ENCODE peak calls at places on chromosomes 11 and 22, in seven cellular contexts. G is NCI-H2081 treated with DMSO at 0.1 percent for 48 hours; D is GM23248; P is fibroblast of villous mesenchyme; R is Right ventricle myocardium inferior; L is LNCaP clone FGC; M is stimulated activated CD4-positive, alpha-beta T cell treated with anti-CD3 and anti-CD28 coated beads, Interleukin-1b, Interleukin-23, amount 100 ng/mL, for 1 hour. C is an unnamed sample.

GRCh38 chr11:19874241-19874640 is 161.6 kb downstream of the NAV2 start:
- DNase-seq in G (no peak), D (no peak), P (no peak), R (no peak), L (no peak), M (no peak), C (no peak)

GRCh38 chr11:27934830-27935145 is 173.2 kb downstream of the KIF18A start:
- DNase-seq in G (no peak), D (peak; percentile 96), P (peak; percentile 89), R (no peak), L (no peak), M (no peak), C (no peak)

GRCh38 chr11:85485902-85486301 is 141.2 kb downstream of the DLG2 start:
- DNase-seq in G (no peak), D (no peak), P (no peak), R (no peak), L (no peak), M (no peak), C (no peak)

GRCh38 chr11:134864233-134864967 is 452.4 kb upstream of the B3GAT1 start:
- DNase-seq in G (no peak), D (no peak), P (no peak), R (no peak), L (no peak), M (no peak), C (no peak)

GRCh38 chr11:34665077-34665835 is 44.4 kb downstream of the EHF start:
- DNase-seq in G (no peak), D (no peak), P (no peak), R (no peak), L (peak; percentile 58), M (no peak), C (no peak)

GRCh38 chr11:9703280-9703679 is 39.4 kb downstream of the SWAP70 start:
- DNase-seq in G (no peak), D (no peak), P (no peak), R (no peak), L (no peak), M (no peak), C (no peak)

GRCh38 chr22:30908051-30908461 is 60.5 kb downstream of the MORC2 start:
- DNase-seq in G (no peak), D (no peak), P (no peak), R (no peak), L (no peak), M (no peak), C (no peak)

GRCh38 chr11:33804471-33804870 is 30.2 kb upstream of the FBXO3 start:
- DNase-seq in G (no peak), D (no peak), P (no peak), R (no peak), L (peak; percentile 74), M (no peak), C (peak; percentile 13)

GRCh38 chr22:36409911-36410756 is 22.4 kb upstream of the MYH9 start:
- DNase-seq in G (peak; percentile 87), D (no peak), P (peak; percentile 60), R (peak; percentile 84), L (peak; percentile 99), M (peak; percentile 21), C (peak; percentile 98)

GRCh38 chr11:115631609-115632008 is 127.4 kb upstream of the CADM1 start:
- DNase-seq in G (no peak), D (no peak), P (no peak), R (no peak), L (no peak), M (no peak), C (no peak)

GRCh38 chr11:57324154-57324885 is 432 bp downstream of the TNKS1BP1 start:
- DNase-seq in G (no peak), D (peak; percentile 73), P (peak; percentile 65), R (no peak), L (no peak), M (no peak), C (peak; percentile 85)

GRCh38 chr22:42326786-42327185 is 56.3 kb upstream of the TCF20 start:
- DNase-seq in G (no peak), D (no peak), P (no peak), R (peak; percentile 1), L (no peak), M (no peak), C (no peak)

GRCh38 chr22:31106651-31107205 is 640 bp downstream of the SELENOM start:
- DNase-seq in G (no peak), D (peak; percentile 81), P (peak; percentile 77), R (peak; percentile 55), L (no peak), M (no peak), C (no peak)

GRCh38 chr22:37215890-37216289 is 3.6 kb upstream of the SSTR3 start:
- DNase-seq in G (no peak), D (no peak), P (no peak), R (no peak), L (no peak), M (no peak), C (no peak)

GRCh38 chr11:95108671-95109551 is 19.3 kb downstream of the ENDOD1 start:
- DNase-seq in G (no peak), D (peak; percentile 28), P (peak; percentile 83), R (no peak), L (no peak), M (no peak), C (no peak)

GRCh38 chr11:2178906-2179494 is 7.4 kb upstream of the TH start:
- DNase-seq in G (no peak), D (peak; percentile 69), P (peak; percentile 21), R (no peak), L (no peak), M (no peak), C (no peak)

GRCh38 chr22:22870577-22871398 is 16.8 kb upstream of the IGLL5 start:
- DNase-seq in G (no peak), D (peak; percentile 9), P (no peak), R (no peak), L (no peak), M (no peak), C (peak; percentile 14)

GRCh38 chr11:68150029-68150428 is 28.8 kb upstream of the CHKA start:
- DNase-seq in G (no peak), D (no peak), P (peak; percentile 48), R (no peak), L (no peak), M (no peak), C (peak; percentile 19)

GRCh38 chr11:26297179-26297970 is 34.6 kb upstream of the ANO3 start:
- DNase-seq in G (peak; percentile 29), D (peak; percentile 79), P (peak; percentile 77), R (no peak), L (peak; percentile 75), M (no peak), C (peak; percentile 46)

GRCh38 chr11:129937592-129938238 is 42.3 kb upstream of the NFRKB start:
- DNase-seq in G (no peak), D (no peak), P (no peak), R (no peak), L (no peak), M (no peak), C (peak; percentile 58)

GRCh38 chr11:118102721-118103261 is 16.0 kb upstream of the SMIM35 start:
- DNase-seq in G (no peak), D (no peak), P (no peak), R (no peak), L (no peak), M (no peak), C (no peak)

GRCh38 chr11:100434821-100435641 is 252.1 kb upstream of the ARHGAP42 start:
- DNase-seq in G (no peak), D (no peak), P (no peak), R (no peak), L (peak; percentile 4), M (no peak), C (no peak)

GRCh38 chr11:61141601-61142028 is 19.6 kb downstream of the VPS37C start:
- DNase-seq in G (peak; percentile 71), D (no peak), P (no peak), R (no peak), L (no peak), M (no peak), C (peak; percentile 90)

GRCh38 chr11:116873391-116873790 is 36.0 kb upstream of the APOA1 start:
- DNase-seq in G (no peak), D (no peak), P (no peak), R (no peak), L (no peak), M (no peak), C (no peak)

GRCh38 chr11:113644605-113645004 is 61.5 kb downstream of the TMPRSS5 start:
- DNase-seq in G (no peak), D (no peak), P (no peak), R (no peak), L (no peak), M (no peak), C (no peak)

GRCh38 chr22:40602231-40602630 is 34.3 kb downstream of the MRTFA start:
- DNase-seq in G (no peak), D (peak; percentile 56), P (no peak), R (no peak), L (no peak), M (no peak), C (no peak)

GRCh38 chr11:71076021-71076420 is 176.4 kb downstream of the SHANK2 start:
- DNase-seq in G (no peak), D (no peak), P (no peak), R (no peak), L (no peak), M (no peak), C (no peak)

GRCh38 chr11:69212121-69213110 is 56.7 kb downstream of the SMIM38 start:
- DNase-seq in G (no peak), D (no peak), P (peak; percentile 7), R (no peak), L (no peak), M (no peak), C (no peak)